ENCODE peak calls at places on chromosome 15, in five cellular contexts. L is spleen; B is IMR-90; R is stimulated activated CD8-positive, alpha-beta memory T cell treated with anti-CD3 and anti-CD28 coated beads, Interleukin-7, amount 100 ng/mL, for 24 hours; P is NCI-H1436. U is an unnamed sample.

GRCh38 chr15:71916834-71917233 is 106.5 kb downstream of the NR2E3 start:
- DNase-seq in L (no peak), B (no peak), R (no peak), P (no peak), U (no peak)

GRCh38 chr15:78938608-78939488 is 6.0 kb downstream of the CTSH start:
- DNase-seq in L (peak), B (no peak), R (no peak), P (no peak), U (no peak)

GRCh38 chr15:73564255-73564654 is 68.9 kb downstream of the NPTN start:
- DNase-seq in L (no peak), B (peak), R (no peak), P (no peak), U (no peak)

GRCh38 chr15:25378501-25378901 is 60.3 kb downstream of the UBE3A start:
- DNase-seq in L (no peak), B (peak), R (no peak), P (no peak), U (no peak)

GRCh38 chr15:100762913-100763627 is 116.6 kb upstream of the ALDH1A3 start:
- DNase-seq in L (peak), B (peak), R (no peak), P (no peak), U (no peak)

GRCh38 chr15:38768970-38769369 is 204.4 kb upstream of the RASGRP1 start:
- DNase-seq in L (no peak), B (peak), R (no peak), P (no peak), U (peak)

GRCh38 chr15:40506964-40507571 is 36.3 kb downstream of the CHST14 start:
- DNase-seq in L (peak), B (peak), R (peak), P (peak), U (peak)

GRCh38 chr15:71577071-71577470 is 233.3 kb upstream of the NR2E3 start:
- DNase-seq in L (no peak), B (peak), R (no peak), P (no peak), U (no peak)

GRCh38 chr15:99057020-99057419 is 47.9 kb upstream of the SYNM start:
- DNase-seq in L (peak), B (no peak), R (no peak), P (no peak), U (no peak)

GRCh38 chr15:40826123-40827075 is 2.1 kb downstream of the PPP1R14D start:
- DNase-seq in L (no peak), B (no peak), R (no peak), P (no peak), U (no peak)

GRCh38 chr15:61556037-61556648 is 327.0 kb upstream of the RORA start:
- DNase-seq in L (no peak), B (peak), R (no peak), P (no peak), U (no peak)

GRCh38 chr15:67771201-67771600 is 54.1 kb upstream of the SKOR1 start:
- DNase-seq in L (no peak), B (no peak), R (no peak), P (no peak), U (peak)

GRCh38 chr15:44130778-44131177 is 64.3 kb downstream of the FRMD5 start:
- DNase-seq in L (no peak), B (no peak), R (no peak), P (no peak), U (no peak)

GRCh38 chr15:74937602-74938371 is at the start of gene COX5A:
- DNase-seq in L (peak), B (peak), R (peak), P (peak), U (peak)

GRCh38 chr15:101115887-101116680 is 135.8 kb downstream of the CHSY1 start:
- DNase-seq in L (peak), B (peak), R (no peak), P (no peak), U (peak)

GRCh38 chr15:77455696-77456293 is 35.1 kb downstream of the HMG20A start:
- DNase-seq in L (no peak), B (peak), R (no peak), P (no peak), U (no peak)

GRCh38 chr15:35519536-35520149 is 26.3 kb downstream of the DPH6 start:
- DNase-seq in L (no peak), B (peak), R (no peak), P (peak), U (no peak)

GRCh38 chr15:63072809-63073277 is 30.3 kb downstream of the TPM1 start:
- DNase-seq in L (no peak), B (no peak), R (no peak), P (no peak), U (no peak)

GRCh38 chr15:85581495-85581894 is 201.1 kb downstream of the AKAP13 start:
- DNase-seq in L (peak), B (no peak), R (no peak), P (no peak), U (no peak)

GRCh38 chr15:74833376-74834107 is 7.1 kb downstream of the CPLX3 start:
- DNase-seq in L (no peak), B (no peak), R (no peak), P (no peak), U (no peak)

GRCh38 chr15:52678036-52678467 is 1.1 kb downstream of the ATOSA start:
- DNase-seq in L (peak), B (peak), R (peak), P (peak), U (peak)

GRCh38 chr15:55588070-55588817 is at the start of gene PYGO1:
- DNase-seq in L (peak), B (peak), R (peak), P (peak), U (peak)

GRCh38 chr15:101120473-101120872 is 131.4 kb downstream of the CHSY1 start:
- DNase-seq in L (peak), B (no peak), R (no peak), P (no peak), U (peak)

GRCh38 chr15:65870889-65871533 is 1.7 kb downstream of the RAB11A start:
- DNase-seq in L (no peak), B (peak), R (no peak), P (peak), U (no peak)

GRCh38 chr15:90710436-90710835 is 6.7 kb upstream of the BLM start:
- DNase-seq in L (no peak), B (no peak), R (no peak), P (no peak), U (no peak)

GRCh38 chr15:75452968-75453702 is 1.6 kb upstream of the SIN3A start:
- DNase-seq in L (peak), B (no peak), R (peak), P (peak), U (peak)

GRCh38 chr15:43249699-43250203 is 17.0 kb downstream of the TGM5 start:
- DNase-seq in L (no peak), B (peak), R (no peak), P (no peak), U (no peak)

U was measured in ecto neural progenitor cell.